ENCODE peak calls at places on chromosomes 5 and 9, in ten cellular contexts. One of them, this sample, is unnamed.

GRCh38 chr9:122719218-122719617 is 4.6 kb upstream of the OR1L4 start:
- DNase-seq in NCI-H1436: no peak
- DNase-seq in stimulated activated CD4-positive, alpha-beta T cell treated with anti-CD3 and anti-CD28 coated beads, Interleukin-4, amount 100 ng/mL, for 24 hours: no peak
- DNase-seq in T-helper 9 cell: no peak
- DNase-seq in LoVo: no peak
- DNase-seq in mesenteric fat pad: no peak
- DNase-seq in GM12891: no peak
- DNase-seq in choroid plexus epithelial cell: no peak
- DNase-seq in psoas muscle: no peak
- DNase-seq in CD4-positive, alpha-beta T cell: no peak
- DNase-seq in this sample: no peak

GRCh38 chr5:123582570-123583293 is 70.8 kb downstream of the CSNK1G3 start:
- DNase-seq in CD4-positive, alpha-beta T cell: no peak
- DNase-seq in GM12891: no peak
- DNase-seq in stimulated activated CD4-positive, alpha-beta T cell treated with anti-CD3 and anti-CD28 coated beads, Interleukin-4, amount 100 ng/mL, for 24 hours: no peak
- DNase-seq in mesenteric fat pad: no peak
- DNase-seq in T-helper 9 cell: no peak
- DNase-seq in psoas muscle: no peak
- DNase-seq in choroid plexus epithelial cell: peak
- DNase-seq in NCI-H1436: no peak
- DNase-seq in LoVo: no peak
- DNase-seq in this sample: no peak

GRCh38 chr5:139147743-139148079 is 50.5 kb downstream of the SIL1 start:
- DNase-seq in stimulated activated CD4-positive, alpha-beta T cell treated with anti-CD3 and anti-CD28 coated beads, Interleukin-4, amount 100 ng/mL, for 24 hours: no peak
- DNase-seq in T-helper 9 cell: no peak
- DNase-seq in LoVo: no peak
- DNase-seq in choroid plexus epithelial cell: peak
- DNase-seq in psoas muscle: peak
- DNase-seq in mesenteric fat pad: no peak
- DNase-seq in CD4-positive, alpha-beta T cell: no peak
- DNase-seq in NCI-H1436: no peak
- DNase-seq in GM12891: no peak
- DNase-seq in this sample: no peak

GRCh38 chr5:72238712-72239445 is 81.2 kb downstream of the MRPS27 start:
- DNase-seq in choroid plexus epithelial cell: no peak
- DNase-seq in T-helper 9 cell: no peak
- DNase-seq in stimulated activated CD4-positive, alpha-beta T cell treated with anti-CD3 and anti-CD28 coated beads, Interleukin-4, amount 100 ng/mL, for 24 hours: no peak
- DNase-seq in CD4-positive, alpha-beta T cell: no peak
- DNase-seq in LoVo: no peak
- DNase-seq in NCI-H1436: no peak
- DNase-seq in psoas muscle: no peak
- DNase-seq in GM12891: no peak
- DNase-seq in mesenteric fat pad: no peak
- DNase-seq in this sample: no peak

GRCh38 chr9:26296910-26297309 is 595.7 kb downstream of the CAAP1 start:
- DNase-seq in psoas muscle: no peak
- DNase-seq in CD4-positive, alpha-beta T cell: no peak
- DNase-seq in LoVo: no peak
- DNase-seq in choroid plexus epithelial cell: peak
- DNase-seq in T-helper 9 cell: no peak
- DNase-seq in GM12891: no peak
- DNase-seq in stimulated activated CD4-positive, alpha-beta T cell treated with anti-CD3 and anti-CD28 coated beads, Interleukin-4, amount 100 ng/mL, for 24 hours: no peak
- DNase-seq in NCI-H1436: no peak
- DNase-seq in mesenteric fat pad: no peak
- DNase-seq in this sample: no peak

GRCh38 chr9:137034709-137035506 is 3.0 kb upstream of the FUT7 start:
- DNase-seq in choroid plexus epithelial cell: peak
- DNase-seq in T-helper 9 cell: peak
- DNase-seq in NCI-H1436: peak
- DNase-seq in CD4-positive, alpha-beta T cell: peak
- DNase-seq in psoas muscle: peak
- DNase-seq in mesenteric fat pad: no peak
- DNase-seq in stimulated activated CD4-positive, alpha-beta T cell treated with anti-CD3 and anti-CD28 coated beads, Interleukin-4, amount 100 ng/mL, for 24 hours: peak
- DNase-seq in LoVo: peak
- DNase-seq in GM12891: peak
- DNase-seq in this sample: peak

GRCh38 chr9:98007251-98007928 is 24.2 kb downstream of the ANP32B start:
- DNase-seq in T-helper 9 cell: no peak
- DNase-seq in choroid plexus epithelial cell: peak
- DNase-seq in GM12891: no peak
- DNase-seq in CD4-positive, alpha-beta T cell: no peak
- DNase-seq in LoVo: no peak
- DNase-seq in mesenteric fat pad: no peak
- DNase-seq in stimulated activated CD4-positive, alpha-beta T cell treated with anti-CD3 and anti-CD28 coated beads, Interleukin-4, amount 100 ng/mL, for 24 hours: no peak
- DNase-seq in psoas muscle: no peak
- DNase-seq in NCI-H1436: no peak
- DNase-seq in this sample: no peak

GRCh38 chr5:139473565-139473964 is 2.8 kb downstream of the SMIM33 start:
- DNase-seq in psoas muscle: no peak
- DNase-seq in LoVo: no peak
- DNase-seq in choroid plexus epithelial cell: no peak
- DNase-seq in GM12891: no peak
- DNase-seq in NCI-H1436: no peak
- DNase-seq in stimulated activated CD4-positive, alpha-beta T cell treated with anti-CD3 and anti-CD28 coated beads, Interleukin-4, amount 100 ng/mL, for 24 hours: no peak
- DNase-seq in T-helper 9 cell: no peak
- DNase-seq in mesenteric fat pad: no peak
- DNase-seq in CD4-positive, alpha-beta T cell: no peak
- DNase-seq in this sample: no peak

GRCh38 chr9:72592501-72593403 is 71.3 kb downstream of the TMC1 start:
- DNase-seq in GM12891: no peak
- DNase-seq in NCI-H1436: peak
- DNase-seq in LoVo: peak
- DNase-seq in choroid plexus epithelial cell: peak
- DNase-seq in T-helper 9 cell: no peak
- DNase-seq in mesenteric fat pad: no peak
- DNase-seq in psoas muscle: no peak
- DNase-seq in stimulated activated CD4-positive, alpha-beta T cell treated with anti-CD3 and anti-CD28 coated beads, Interleukin-4, amount 100 ng/mL, for 24 hours: peak
- DNase-seq in CD4-positive, alpha-beta T cell: peak
- DNase-seq in this sample: peak

GRCh38 chr9:112532427-112532826 is 45.8 kb downstream of the KIAA1958 start:
- DNase-seq in GM12891: no peak
- DNase-seq in choroid plexus epithelial cell: peak
- DNase-seq in mesenteric fat pad: no peak
- DNase-seq in psoas muscle: peak
- DNase-seq in T-helper 9 cell: no peak
- DNase-seq in CD4-positive, alpha-beta T cell: no peak
- DNase-seq in NCI-H1436: no peak
- DNase-seq in LoVo: no peak
- DNase-seq in stimulated activated CD4-positive, alpha-beta T cell treated with anti-CD3 and anti-CD28 coated beads, Interleukin-4, amount 100 ng/mL, for 24 hours: no peak
- DNase-seq in this sample: no peak

GRCh38 chr5:129591508-129592160 is 131.5 kb downstream of the ADAMTS19 start:
- DNase-seq in stimulated activated CD4-positive, alpha-beta T cell treated with anti-CD3 and anti-CD28 coated beads, Interleukin-4, amount 100 ng/mL, for 24 hours: no peak
- DNase-seq in choroid plexus epithelial cell: no peak
- DNase-seq in NCI-H1436: no peak
- DNase-seq in GM12891: no peak
- DNase-seq in mesenteric fat pad: no peak
- DNase-seq in CD4-positive, alpha-beta T cell: no peak
- DNase-seq in T-helper 9 cell: no peak
- DNase-seq in psoas muscle: no peak
- DNase-seq in LoVo: no peak
- DNase-seq in this sample: no peak

GRCh38 chr9:35605336-35606137 is 475 bp downstream of the TESK1 start:
- DNase-seq in T-helper 9 cell: peak
- DNase-seq in stimulated activated CD4-positive, alpha-beta T cell treated with anti-CD3 and anti-CD28 coated beads, Interleukin-4, amount 100 ng/mL, for 24 hours: peak
- DNase-seq in LoVo: no peak
- DNase-seq in GM12891: peak
- DNase-seq in NCI-H1436: no peak
- DNase-seq in psoas muscle: peak
- DNase-seq in CD4-positive, alpha-beta T cell: peak
- DNase-seq in choroid plexus epithelial cell: peak
- DNase-seq in mesenteric fat pad: no peak
- DNase-seq in this sample: peak

GRCh38 chr5:1568201-1568979 is 44.6 kb upstream of the LPCAT1 start:
- DNase-seq in psoas muscle: no peak
- DNase-seq in choroid plexus epithelial cell: peak
- DNase-seq in GM12891: no peak
- DNase-seq in stimulated activated CD4-positive, alpha-beta T cell treated with anti-CD3 and anti-CD28 coated beads, Interleukin-4, amount 100 ng/mL, for 24 hours: no peak
- DNase-seq in mesenteric fat pad: no peak
- DNase-seq in T-helper 9 cell: no peak
- DNase-seq in CD4-positive, alpha-beta T cell: no peak
- DNase-seq in NCI-H1436: no peak
- DNase-seq in LoVo: no peak
- DNase-seq in this sample: no peak

GRCh38 chr5:126512451-126512850 is 82.6 kb downstream of the ALDH7A1 start:
- DNase-seq in GM12891: no peak
- DNase-seq in NCI-H1436: no peak
- DNase-seq in LoVo: no peak
- DNase-seq in choroid plexus epithelial cell: no peak
- DNase-seq in CD4-positive, alpha-beta T cell: no peak
- DNase-seq in mesenteric fat pad: no peak
- DNase-seq in T-helper 9 cell: no peak
- DNase-seq in psoas muscle: no peak
- DNase-seq in stimulated activated CD4-positive, alpha-beta T cell treated with anti-CD3 and anti-CD28 coated beads, Interleukin-4, amount 100 ng/mL, for 24 hours: no peak
- DNase-seq in this sample: no peak

GRCh38 chr9:134487066-134487710 is 154.4 kb upstream of the COL5A1 start:
- DNase-seq in GM12891: no peak
- DNase-seq in T-helper 9 cell: no peak
- DNase-seq in CD4-positive, alpha-beta T cell: no peak
- DNase-seq in stimulated activated CD4-positive, alpha-beta T cell treated with anti-CD3 and anti-CD28 coated beads, Interleukin-4, amount 100 ng/mL, for 24 hours: no peak
- DNase-seq in NCI-H1436: no peak
- DNase-seq in mesenteric fat pad: peak
- DNase-seq in choroid plexus epithelial cell: no peak
- DNase-seq in LoVo: no peak
- DNase-seq in psoas muscle: no peak
- DNase-seq in this sample: no peak

GRCh38 chr9:4955836-4956235 is 29.2 kb upstream of the JAK2 start:
- DNase-seq in GM12891: no peak
- DNase-seq in CD4-positive, alpha-beta T cell: no peak
- DNase-seq in mesenteric fat pad: no peak
- DNase-seq in LoVo: no peak
- DNase-seq in NCI-H1436: no peak
- DNase-seq in stimulated activated CD4-positive, alpha-beta T cell treated with anti-CD3 and anti-CD28 coated beads, Interleukin-4, amount 100 ng/mL, for 24 hours: no peak
- DNase-seq in T-helper 9 cell: no peak
- DNase-seq in psoas muscle: no peak
- DNase-seq in choroid plexus epithelial cell: peak
- DNase-seq in this sample: no peak

GRCh38 chr9:118189615-118190014 is 485.4 kb downstream of the TLR4 start:
- DNase-seq in LoVo: no peak
- DNase-seq in CD4-positive, alpha-beta T cell: no peak
- DNase-seq in psoas muscle: no peak
- DNase-seq in NCI-H1436: no peak
- DNase-seq in stimulated activated CD4-positive, alpha-beta T cell treated with anti-CD3 and anti-CD28 coated beads, Interleukin-4, amount 100 ng/mL, for 24 hours: no peak
- DNase-seq in mesenteric fat pad: no peak
- DNase-seq in T-helper 9 cell: no peak
- DNase-seq in GM12891: no peak
- DNase-seq in choroid plexus epithelial cell: no peak
- DNase-seq in this sample: no peak

GRCh38 chr5:138874771-138875628 is at the start of gene LRRTM2:
- DNase-seq in mesenteric fat pad: no peak
- DNase-seq in GM12891: no peak
- DNase-seq in NCI-H1436: no peak
- DNase-seq in choroid plexus epithelial cell: peak
- DNase-seq in CD4-positive, alpha-beta T cell: no peak
- DNase-seq in psoas muscle: no peak
- DNase-seq in T-helper 9 cell: no peak
- DNase-seq in stimulated activated CD4-positive, alpha-beta T cell treated with anti-CD3 and anti-CD28 coated beads, Interleukin-4, amount 100 ng/mL, for 24 hours: no peak
- DNase-seq in LoVo: no peak
- DNase-seq in this sample: no peak

GRCh38 chr5:172490739-172491461 is 36.6 kb upstream of the SH3PXD2B start:
- DNase-seq in LoVo: no peak
- DNase-seq in psoas muscle: no peak
- DNase-seq in CD4-positive, alpha-beta T cell: no peak
- DNase-seq in GM12891: no peak
- DNase-seq in stimulated activated CD4-positive, alpha-beta T cell treated with anti-CD3 and anti-CD28 coated beads, Interleukin-4, amount 100 ng/mL, for 24 hours: no peak
- DNase-seq in choroid plexus epithelial cell: no peak
- DNase-seq in NCI-H1436: no peak
- DNase-seq in mesenteric fat pad: peak
- DNase-seq in T-helper 9 cell: no peak
- DNase-seq in this sample: no peak

GRCh38 chr9:128026255-128027165 is 40.6 kb downstream of the NAIF1 start:
- DNase-seq in GM12891: peak
- DNase-seq in T-helper 9 cell: peak
- DNase-seq in psoas muscle: no peak
- DNase-seq in choroid plexus epithelial cell: peak
- DNase-seq in NCI-H1436: no peak
- DNase-seq in LoVo: no peak
- DNase-seq in stimulated activated CD4-positive, alpha-beta T cell treated with anti-CD3 and anti-CD28 coated beads, Interleukin-4, amount 100 ng/mL, for 24 hours: peak
- DNase-seq in mesenteric fat pad: no peak
- DNase-seq in CD4-positive, alpha-beta T cell: peak
- DNase-seq in this sample: peak

GRCh38 chr5:40904205-40904993 is 4.9 kb upstream of the C7 start:
- DNase-seq in stimulated activated CD4-positive, alpha-beta T cell treated with anti-CD3 and anti-CD28 coated beads, Interleukin-4, amount 100 ng/mL, for 24 hours: peak
- DNase-seq in NCI-H1436: peak
- DNase-seq in GM12891: peak
- DNase-seq in choroid plexus epithelial cell: peak
- DNase-seq in mesenteric fat pad: no peak
- DNase-seq in psoas muscle: peak
- DNase-seq in LoVo: peak
- DNase-seq in CD4-positive, alpha-beta T cell: peak
- DNase-seq in T-helper 9 cell: no peak
- DNase-seq in this sample: peak

GRCh38 chr9:99049228-99049627 is 55.7 kb upstream of the TGFBR1 start:
- DNase-seq in CD4-positive, alpha-beta T cell: no peak
- DNase-seq in NCI-H1436: no peak
- DNase-seq in mesenteric fat pad: no peak
- DNase-seq in T-helper 9 cell: no peak
- DNase-seq in LoVo: no peak
- DNase-seq in psoas muscle: no peak
- DNase-seq in choroid plexus epithelial cell: no peak
- DNase-seq in stimulated activated CD4-positive, alpha-beta T cell treated with anti-CD3 and anti-CD28 coated beads, Interleukin-4, amount 100 ng/mL, for 24 hours: no peak
- DNase-seq in GM12891: no peak
- DNase-seq in this sample: no peak

GRCh38 chr9:19522558-19522957 is 113.7 kb downstream of the ACER2 start:
- DNase-seq in stimulated activated CD4-positive, alpha-beta T cell treated with anti-CD3 and anti-CD28 coated beads, Interleukin-4, amount 100 ng/mL, for 24 hours: no peak
- DNase-seq in psoas muscle: no peak
- DNase-seq in mesenteric fat pad: no peak
- DNase-seq in LoVo: no peak
- DNase-seq in CD4-positive, alpha-beta T cell: no peak
- DNase-seq in T-helper 9 cell: no peak
- DNase-seq in choroid plexus epithelial cell: no peak
- DNase-seq in GM12891: no peak
- DNase-seq in NCI-H1436: no peak
- DNase-seq in this sample: no peak

GRCh38 chr5:77030097-77031071 is at the start of gene AGGF1:
- DNase-seq in T-helper 9 cell: peak
- DNase-seq in choroid plexus epithelial cell: peak
- DNase-seq in LoVo: peak
- DNase-seq in CD4-positive, alpha-beta T cell: peak
- DNase-seq in NCI-H1436: peak
- DNase-seq in mesenteric fat pad: peak
- DNase-seq in psoas muscle: peak
- DNase-seq in GM12891: peak
- DNase-seq in stimulated activated CD4-positive, alpha-beta T cell treated with anti-CD3 and anti-CD28 coated beads, Interleukin-4, amount 100 ng/mL, for 24 hours: peak
- DNase-seq in this sample: peak

GRCh38 chr9:107363511-107364182 is 80.6 kb downstream of the RAD23B start:
- DNase-seq in T-helper 9 cell: no peak
- DNase-seq in CD4-positive, alpha-beta T cell: no peak
- DNase-seq in NCI-H1436: no peak
- DNase-seq in choroid plexus epithelial cell: no peak
- DNase-seq in GM12891: no peak
- DNase-seq in mesenteric fat pad: no peak
- DNase-seq in stimulated activated CD4-positive, alpha-beta T cell treated with anti-CD3 and anti-CD28 coated beads, Interleukin-4, amount 100 ng/mL, for 24 hours: no peak
- DNase-seq in LoVo: no peak
- DNase-seq in psoas muscle: no peak
- DNase-seq in this sample: no peak

GRCh38 chr5:136629125-136629790 is 263.9 kb upstream of the TRPC7 start:
- DNase-seq in stimulated activated CD4-positive, alpha-beta T cell treated with anti-CD3 and anti-CD28 coated beads, Interleukin-4, amount 100 ng/mL, for 24 hours: no peak
- DNase-seq in LoVo: no peak
- DNase-seq in CD4-positive, alpha-beta T cell: no peak
- DNase-seq in GM12891: no peak
- DNase-seq in T-helper 9 cell: no peak
- DNase-seq in mesenteric fat pad: no peak
- DNase-seq in NCI-H1436: no peak
- DNase-seq in choroid plexus epithelial cell: peak
- DNase-seq in psoas muscle: no peak
- DNase-seq in this sample: no peak

GRCh38 chr9:92769276-92769675 is 4.6 kb upstream of the BICD2 start:
- DNase-seq in CD4-positive, alpha-beta T cell: no peak
- DNase-seq in stimulated activated CD4-positive, alpha-beta T cell treated with anti-CD3 and anti-CD28 coated beads, Interleukin-4, amount 100 ng/mL, for 24 hours: no peak
- DNase-seq in LoVo: no peak
- DNase-seq in NCI-H1436: no peak
- DNase-seq in GM12891: no peak
- DNase-seq in T-helper 9 cell: no peak
- DNase-seq in psoas muscle: no peak
- DNase-seq in choroid plexus epithelial cell: no peak
- DNase-seq in mesenteric fat pad: no peak
- DNase-seq in this sample: no peak

GRCh38 chr9:136020671-136021070 is 59.5 kb upstream of the UBAC1 start:
- DNase-seq in stimulated activated CD4-positive, alpha-beta T cell treated with anti-CD3 and anti-CD28 coated beads, Interleukin-4, amount 100 ng/mL, for 24 hours: no peak
- DNase-seq in CD4-positive, alpha-beta T cell: no peak
- DNase-seq in choroid plexus epithelial cell: no peak
- DNase-seq in T-helper 9 cell: no peak
- DNase-seq in psoas muscle: no peak
- DNase-seq in GM12891: no peak
- DNase-seq in mesenteric fat pad: peak
- DNase-seq in NCI-H1436: no peak
- DNase-seq in LoVo: no peak
- DNase-seq in this sample: no peak